ENCODE peak calls at places on chromosome 12, in six cellular contexts. One of them, this sample, is unnamed.

GRCh38 chr12:41521872-41522379 is 333.8 kb downstream of the PDZRN4 start:
- DNase-seq in CD8-positive, alpha-beta T cell: no peak
- DNase-seq in HCT116: no peak
- DNase-seq in A549: no peak
- DNase-seq in NCI-H2107: no peak
- DNase-seq in NCI-H1694: no peak
- DNase-seq in this sample: no peak

GRCh38 chr12:52561880-52562449 is 9.0 kb upstream of the KRT71 start:
- DNase-seq in A549: peak; percentile 57
- DNase-seq in NCI-H1694: no peak
- DNase-seq in CD8-positive, alpha-beta T cell: no peak
- DNase-seq in NCI-H2107: no peak
- DNase-seq in HCT116: peak; percentile 22
- DNase-seq in this sample: no peak

GRCh38 chr12:40634431-40635131 is 57.7 kb upstream of the CNTN1 start:
- DNase-seq in A549: no peak
- DNase-seq in HCT116: no peak
- DNase-seq in CD8-positive, alpha-beta T cell: no peak
- DNase-seq in NCI-H2107: no peak
- DNase-seq in NCI-H1694: no peak
- DNase-seq in this sample: no peak

GRCh38 chr12:107634530-107634929 is 51.1 kb upstream of the PWP1 start:
- DNase-seq in CD8-positive, alpha-beta T cell: no peak
- DNase-seq in NCI-H2107: no peak
- DNase-seq in NCI-H1694: no peak
- DNase-seq in HCT116: no peak
- DNase-seq in A549: no peak
- DNase-seq in this sample: no peak

GRCh38 chr12:6635375-6635855 is 344 bp downstream of the LPAR5 start:
- DNase-seq in NCI-H2107: no peak
- DNase-seq in NCI-H1694: no peak
- DNase-seq in A549: no peak
- DNase-seq in CD8-positive, alpha-beta T cell: peak; percentile 72
- DNase-seq in HCT116: no peak
- DNase-seq in this sample: no peak

GRCh38 chr12:89951050-89951693 is 242.5 kb upstream of the ATP2B1 start:
- DNase-seq in NCI-H2107: no peak
- DNase-seq in NCI-H1694: no peak
- DNase-seq in HCT116: no peak
- DNase-seq in CD8-positive, alpha-beta T cell: no peak
- DNase-seq in A549: peak; percentile 81
- DNase-seq in this sample: peak; percentile 22

GRCh38 chr12:14716848-14717444 is 20.5 kb upstream of the GUCY2C start:
- DNase-seq in A549: peak; percentile 22
- DNase-seq in HCT116: peak; percentile 13
- DNase-seq in NCI-H2107: no peak
- DNase-seq in NCI-H1694: peak; percentile 32
- DNase-seq in CD8-positive, alpha-beta T cell: peak; percentile 62
- DNase-seq in this sample: no peak

GRCh38 chr12:6957151-6957701 is 6.1 kb downstream of the PTPN6 start:
- DNase-seq in NCI-H2107: no peak
- DNase-seq in CD8-positive, alpha-beta T cell: peak; percentile 65
- DNase-seq in A549: no peak
- DNase-seq in HCT116: no peak
- DNase-seq in NCI-H1694: no peak
- DNase-seq in this sample: no peak

GRCh38 chr12:109264095-109264942 is 44.8 kb downstream of the FOXN4 start:
- DNase-seq in NCI-H2107: peak; percentile 92
- DNase-seq in NCI-H1694: peak; percentile 54
- DNase-seq in HCT116: peak; percentile 77
- DNase-seq in A549: peak; percentile 86
- DNase-seq in CD8-positive, alpha-beta T cell: no peak
- DNase-seq in this sample: peak; percentile 63

GRCh38 chr12:130636370-130636769 is 79.7 kb downstream of the RIMBP2 start:
- DNase-seq in NCI-H1694: no peak
- DNase-seq in NCI-H2107: no peak
- DNase-seq in CD8-positive, alpha-beta T cell: no peak
- DNase-seq in HCT116: no peak
- DNase-seq in A549: no peak
- DNase-seq in this sample: no peak

GRCh38 chr12:62270384-62270783 is 10.2 kb downstream of the USP15 start:
- DNase-seq in NCI-H1694: no peak
- DNase-seq in HCT116: no peak
- DNase-seq in A549: no peak
- DNase-seq in NCI-H2107: no peak
- DNase-seq in CD8-positive, alpha-beta T cell: no peak
- DNase-seq in this sample: no peak

GRCh38 chr12:65891219-65891618 is 66.9 kb downstream of the HMGA2 start:
- DNase-seq in HCT116: no peak
- DNase-seq in A549: no peak
- DNase-seq in CD8-positive, alpha-beta T cell: no peak
- DNase-seq in NCI-H2107: no peak
- DNase-seq in NCI-H1694: no peak
- DNase-seq in this sample: no peak

GRCh38 chr12:91989143-91989542 is 156.5 kb downstream of the BTG1 start:
- DNase-seq in A549: no peak
- DNase-seq in NCI-H2107: no peak
- DNase-seq in HCT116: no peak
- DNase-seq in NCI-H1694: no peak
- DNase-seq in CD8-positive, alpha-beta T cell: no peak
- DNase-seq in this sample: no peak

GRCh38 chr12:58812229-58812628 is 108.1 kb downstream of the LRIG3 start:
- DNase-seq in HCT116: no peak
- DNase-seq in NCI-H1694: no peak
- DNase-seq in CD8-positive, alpha-beta T cell: no peak
- DNase-seq in A549: no peak
- DNase-seq in NCI-H2107: no peak
- DNase-seq in this sample: no peak

GRCh38 chr12:111360325-111360930 is 8.5 kb downstream of the PHETA1 start:
- DNase-seq in NCI-H1694: no peak
- DNase-seq in HCT116: no peak
- DNase-seq in A549: no peak
- DNase-seq in CD8-positive, alpha-beta T cell: no peak
- DNase-seq in NCI-H2107: no peak
- DNase-seq in this sample: no peak

GRCh38 chr12:104303538-104304151 is at the start of gene EID3:
- DNase-seq in HCT116: no peak
- DNase-seq in A549: peak; percentile 53
- DNase-seq in NCI-H1694: no peak
- DNase-seq in CD8-positive, alpha-beta T cell: peak; percentile 92
- DNase-seq in NCI-H2107: no peak
- DNase-seq in this sample: peak; percentile 91

GRCh38 chr12:67671419-67671818 is 22.9 kb downstream of the DYRK2 start:
- DNase-seq in NCI-H2107: no peak
- DNase-seq in HCT116: no peak
- DNase-seq in NCI-H1694: no peak
- DNase-seq in A549: no peak
- DNase-seq in CD8-positive, alpha-beta T cell: no peak
- DNase-seq in this sample: no peak

This sample was measured in cerebellum.